ENCODE peak calls at places on chromosomes 5 and 9, in seven cellular contexts. X is NCI-H2171, S is T-helper 2 cell, L is NCI-H345, E is progenitor cell of endocrine pancreas, C is epithelial cell of esophagus, N is NCI-H524. G is an unnamed sample.

GRCh38 chr9:38301376-38302106 is 91.0 kb upstream of the ALDH1B1 start:
- DNase-seq in X (no peak), S (no peak), L (no peak), E (no peak), C (no peak), N (no peak), G (no peak)

GRCh38 chr9:94443039-94443722 is 111.7 kb upstream of the PCAT7 start:
- DNase-seq in X (no peak), S (no peak), L (no peak), E (no peak), C (peak; percentile 61), N (no peak), G (no peak)

GRCh38 chr5:176388003-176388340 is 426 bp downstream of the NOP16 start:
- DNase-seq in X (no peak), S (peak; percentile 21), L (no peak), E (no peak), C (no peak), N (peak; percentile 6), G (no peak)

GRCh38 chr9:122001491-122002201 is 91.5 kb downstream of the TTLL11 start:
- DNase-seq in X (no peak), S (no peak), L (peak; percentile 41), E (no peak), C (no peak), N (no peak), G (no peak)

GRCh38 chr9:84305452-84306131 is 35.0 kb downstream of the SLC28A3 start:
- DNase-seq in X (no peak), S (no peak), L (no peak), E (no peak), C (no peak), N (no peak), G (no peak)

GRCh38 chr5:60487466-60487865 is 212.5 kb downstream of the DEPDC1B start:
- DNase-seq in X (no peak), S (no peak), L (no peak), E (no peak), C (no peak), N (no peak), G (no peak)

GRCh38 chr5:78604693-78605092 is 43.9 kb downstream of the LHFPL2 start:
- DNase-seq in X (no peak), S (no peak), L (no peak), E (no peak), C (no peak), N (no peak), G (no peak)

GRCh38 chr9:77014597-77015263 is 4.7 kb upstream of the FOXB2 start:
- DNase-seq in X (no peak), S (no peak), L (peak; percentile 47), E (no peak), C (no peak), N (no peak), G (no peak)

GRCh38 chr5:95816341-95816740 is 6.2 kb downstream of the GLRX start:
- DNase-seq in X (no peak), S (no peak), L (no peak), E (no peak), C (no peak), N (no peak), G (no peak)

GRCh38 chr5:54148858-54149257 is 161.5 kb downstream of the ARL15 start:
- DNase-seq in X (no peak), S (no peak), L (peak; percentile 57), E (no peak), C (no peak), N (no peak), G (no peak)

GRCh38 chr5:113034182-113034773 is 57.7 kb downstream of the DCP2 start:
- DNase-seq in X (no peak), S (no peak), L (no peak), E (no peak), C (peak; percentile 62), N (no peak), G (no peak)

GRCh38 chr9:28956111-28956880 is 1383.0 kb upstream of the C9orf72 start:
- DNase-seq in X (peak; percentile 59), S (no peak), L (peak; percentile 35), E (no peak), C (no peak), N (peak; percentile 17), G (no peak)

GRCh38 chr9:134236935-134237629 is 72.7 kb upstream of the RNU6ATAC start:
- DNase-seq in X (no peak), S (no peak), L (no peak), E (no peak), C (no peak), N (no peak), G (no peak)

GRCh38 chr5:109196486-109196885 is 213.3 kb downstream of the PJA2 start:
- DNase-seq in X (no peak), S (no peak), L (no peak), E (no peak), C (no peak), N (no peak), G (no peak)

GRCh38 chr5:55636177-55636576 is 75.9 kb downstream of the SLC38A9 start:
- DNase-seq in X (no peak), S (no peak), L (peak; percentile 60), E (no peak), C (no peak), N (no peak), G (no peak)

GRCh38 chr9:5099466-5099865 is 86.0 kb downstream of the INSL6 start:
- DNase-seq in X (no peak), S (no peak), L (no peak), E (no peak), C (no peak), N (no peak), G (no peak)

GRCh38 chr9:89364664-89365531 is 46.6 kb downstream of the SECISBP2 start:
- DNase-seq in X (no peak), S (no peak), L (no peak), E (no peak), C (peak; percentile 55), N (peak; percentile 5), G (no peak)

GRCh38 chr9:135440620-135441019 is 39.0 kb upstream of the PPP1R26 start:
- DNase-seq in X (no peak), S (no peak), L (no peak), E (no peak), C (peak; percentile 16), N (peak; percentile 31), G (no peak)

GRCh38 chr5:158755221-158755620 is 344.5 kb downstream of the EBF1 start:
- DNase-seq in X (no peak), S (no peak), L (no peak), E (no peak), C (no peak), N (no peak), G (no peak)

GRCh38 chr5:158948376-158948775 is 151.3 kb downstream of the EBF1 start:
- DNase-seq in X (no peak), S (no peak), L (no peak), E (no peak), C (no peak), N (no peak), G (no peak)

GRCh38 chr5:76489877-76490688 is 87.0 kb downstream of the IQGAP2 start:
- DNase-seq in X (no peak), S (no peak), L (no peak), E (no peak), C (no peak), N (no peak), G (no peak)

GRCh38 chr9:121857941-121858340 is 206.5 kb downstream of the DAB2IP start:
- DNase-seq in X (no peak), S (no peak), L (peak; percentile 61), E (no peak), C (no peak), N (peak; percentile 53), G (no peak)

GRCh38 chr5:145775893-145776444 is 59.2 kb downstream of the PRELID2 start:
- DNase-seq in X (no peak), S (peak; percentile 31), L (no peak), E (no peak), C (peak; percentile 88), N (no peak), G (no peak)

GRCh38 chr9:102867488-102867887 is 127.6 kb upstream of the CYLC2 start:
- DNase-seq in X (no peak), S (no peak), L (no peak), E (no peak), C (peak; percentile 22), N (no peak), G (no peak)

GRCh38 chr5:115801984-115802383 is 14.5 kb downstream of the CDO1 start:
- DNase-seq in X (no peak), S (no peak), L (no peak), E (no peak), C (peak; percentile 27), N (no peak), G (no peak)

GRCh38 chr5:159061834-159062530 is 37.7 kb downstream of the EBF1 start:
- DNase-seq in X (no peak), S (no peak), L (no peak), E (no peak), C (no peak), N (peak; percentile 39), G (no peak)

GRCh38 chr9:71690058-71690691 is 78.1 kb downstream of the CEMIP2 start:
- DNase-seq in X (no peak), S (no peak), L (no peak), E (no peak), C (peak; percentile 47), N (no peak), G (no peak)

GRCh38 chr9:125889524-125890473 is 142.6 kb downstream of the PBX3 start:
- DNase-seq in X (no peak), S (peak; percentile 20), L (peak; percentile 81), E (peak; percentile 12), C (peak; percentile 43), N (no peak), G (peak; percentile 81)

GRCh38 chr9:73866451-73866850 is 630.7 kb upstream of the RORB start:
- DNase-seq in X (no peak), S (no peak), L (no peak), E (no peak), C (no peak), N (no peak), G (no peak)

GRCh38 chr5:1106385-1107166 is 5.3 kb downstream of the SLC12A7 start:
- DNase-seq in X (no peak), S (no peak), L (no peak), E (no peak), C (no peak), N (no peak), G (no peak)

GRCh38 chr5:170139786-170140335 is 34.2 kb downstream of the FOXI1 start:
- DNase-seq in X (no peak), S (no peak), L (no peak), E (no peak), C (no peak), N (no peak), G (no peak)

GRCh38 chr9:6676254-6676928 is 30.9 kb upstream of the GLDC start:
- DNase-seq in X (no peak), S (no peak), L (no peak), E (no peak), C (no peak), N (no peak), G (no peak)

GRCh38 chr5:52469835-52470234 is 317.9 kb upstream of the ITGA1 start:
- DNase-seq in X (no peak), S (no peak), L (no peak), E (no peak), C (no peak), N (no peak), G (no peak)

GRCh38 chr5:74919487-74919886 is 53.3 kb upstream of the FAM169A start:
- DNase-seq in X (no peak), S (peak; percentile 57), L (peak; percentile 38), E (no peak), C (peak; percentile 71), N (peak; percentile 5), G (peak; percentile 59)

GRCh38 chr5:135045488-135045887 is 11.5 kb upstream of the PITX1 start:
- DNase-seq in X (no peak), S (no peak), L (no peak), E (no peak), C (no peak), N (no peak), G (no peak)

GRCh38 chr5:65861830-65862241 is 64.5 kb upstream of the ERBIN start:
- DNase-seq in X (no peak), S (no peak), L (no peak), E (no peak), C (peak; percentile 66), N (no peak), G (no peak)

G was measured in GM20000.